ENCODE peak calls at places on chromosomes 5 and 9, in four cellular contexts. A is K562, Z is HCT116, L is HepG2. B is an unnamed sample. For H3K4me1, the result is how much of the 10 kb centered on the place peaks cover.

GRCh38 chr5:172939561-172939960 is 19.7 kb upstream of the RPL26L1 start:
- DNase-seq in A (no peak), Z (no peak), L (no peak), B (no peak)

GRCh38 chr5:109242518-109242917 is 167.3 kb downstream of the PJA2 start:
- DNase-seq in L (no peak), Z (no peak), A (no peak), B (no peak)

GRCh38 chr5:163915481-163915961 is 410.1 kb downstream of the MAT2B start:
- DNase-seq in A (no peak), Z (no peak), L (peak), B (no peak)

GRCh38 chr5:16740476-16740875 is 123.7 kb upstream of the RETREG1 start:
- DNase-seq in Z (no peak), L (no peak), A (no peak), B (no peak)

GRCh38 chr5:67842806-67843205 is 372.8 kb upstream of the PIK3R1 start:
- DNase-seq in A (no peak), Z (no peak), L (no peak), B (no peak)

GRCh38 chr5:161190086-161190485 is 338.1 kb upstream of the ATP10B start:
- DNase-seq in L (no peak), A (no peak), Z (no peak), B (no peak)

GRCh38 chr9:110115868-110116542 is 92.0 kb downstream of the C9orf152 start:
- DNase-seq in A (no peak), Z (no peak), L (peak), B (no peak)

GRCh38 chr5:94807985-94808384 is 189.5 kb downstream of the SLF1 start:
- DNase-seq in Z (no peak), A (no peak), L (no peak), B (no peak)

DNA sequence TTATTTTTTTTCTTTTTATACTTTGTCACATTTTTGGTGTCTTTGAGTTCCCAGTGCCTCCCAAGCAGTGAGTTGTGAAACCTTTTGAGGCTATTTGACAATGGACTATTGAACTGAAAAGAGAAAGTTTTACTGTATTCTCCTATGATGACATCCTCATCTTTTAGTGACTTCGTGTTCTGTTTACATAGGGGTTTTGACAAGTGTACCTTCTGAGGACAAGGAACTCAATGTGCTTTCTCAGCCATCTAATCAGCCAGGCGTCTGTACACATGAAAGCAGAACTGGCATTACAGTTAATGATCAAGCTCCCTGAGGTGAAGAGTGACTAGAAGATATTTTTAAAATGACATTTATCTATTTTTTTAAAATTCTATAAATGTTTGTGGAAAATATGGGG is 175.5 kb downstream of the ANXA1 start:
- DNase-seq in A (no peak), L (peak), Z (no peak), B (no peak)
- TF ChIP-seq CTCF in A (no peak), L (no peak), Z (no peak), B (no peak)

GRCh38 chr5:135308245-135308644 is 90.8 kb downstream of the MACROH2A1 start:
- DNase-seq in L (no peak), A (no peak), Z (no peak), B (no peak)
- TF ChIP-seq TCF7L2 in L (no peak), A (no peak), Z (no peak), B (no peak)

GRCh38 chr5:14742427-14743010 is 78.0 kb downstream of the OTULIN start:
- DNase-seq in Z (no peak), L (no peak), A (no peak), B (no peak)
- H3K4me1 ChIP-seq in Z (under half), L (under half), A (under half), B (under half)

GRCh38 chr5:60699549-60700346 is at the start of gene DEPDC1B:
- DNase-seq in L (peak), A (peak), Z (peak), B (peak)
- TF ChIP-seq CTCF in L (peak), A (peak), Z (peak), B (peak)

DNA sequence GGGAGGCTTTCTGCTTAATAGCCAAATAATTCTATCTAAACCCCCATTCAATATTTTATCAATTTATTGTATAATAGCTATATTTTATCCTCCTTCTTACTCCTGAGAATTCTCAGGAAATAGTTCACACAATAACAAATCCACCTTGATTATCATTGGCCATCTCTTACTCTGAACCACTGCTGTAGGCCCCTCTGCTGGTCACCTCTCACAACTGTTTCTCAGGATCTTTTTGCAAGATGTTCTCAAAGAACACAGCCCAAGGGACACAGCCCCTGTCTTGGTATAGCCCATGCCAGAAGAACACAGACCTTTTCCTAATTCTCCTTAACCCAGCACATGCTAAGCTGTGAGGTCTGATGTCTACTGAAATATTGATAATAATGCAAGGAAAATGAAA is 74.9 kb upstream of the HTR4 start:
- DNase-seq in Z (no peak), A (peak), L (no peak), B (no peak)
- TF ChIP-seq TCF7L2 in Z (no peak), A (no peak), L (no peak), B (no peak)

GRCh38 chr5:90889325-90889600 is 330.7 kb downstream of the ADGRV1 start:
- DNase-seq in A (no peak), Z (no peak), L (no peak), B (no peak)
- H3K4me1 ChIP-seq in A (under half), Z (under half), L (under half), B (under half)

B was measured in Panc1.